ENCODE peak calls at places on chromosomes 2 and 18, in six cellular contexts. One of them, this sample, is unnamed.

GRCh38 chr2:42931147-42931817 is 138.9 kb upstream of the HAAO start:
- DNase-seq in GM12891: no peak
- DNase-seq in H1: peak; percentile 33
- DNase-seq in GM12878: no peak
- DNase-seq in HepG2: peak; percentile 64
- DNase-seq in K562: no peak
- DNase-seq in this sample: no peak

GRCh38 chr2:112706170-112706664 is 14.6 kb upstream of the NT5DC4 start:
- DNase-seq in GM12878: peak; percentile 64
- DNase-seq in K562: peak; percentile 94
- DNase-seq in GM12891: no peak
- DNase-seq in H1: no peak
- DNase-seq in HepG2: no peak
- DNase-seq in this sample: no peak

GRCh38 chr2:113228351-113228750 is 50.4 kb downstream of the PAX8 start:
- DNase-seq in HepG2: no peak
- DNase-seq in K562: no peak
- DNase-seq in GM12891: no peak
- DNase-seq in GM12878: no peak
- DNase-seq in H1: no peak
- DNase-seq in this sample: no peak

GRCh38 chr2:230077851-230078547 is 9.3 kb upstream of the SLC16A14 start:
- DNase-seq in HepG2: no peak
- DNase-seq in GM12878: no peak
- DNase-seq in H1: no peak
- DNase-seq in K562: no peak
- DNase-seq in GM12891: no peak
- DNase-seq in this sample: no peak

GRCh38 chr18:46320928-46321855 is 217.0 kb downstream of the HAUS1 start:
- DNase-seq in GM12878: no peak
- DNase-seq in GM12891: no peak
- DNase-seq in HepG2: no peak
- DNase-seq in K562: no peak
- DNase-seq in H1: no peak
- DNase-seq in this sample: no peak

GRCh38 chr2:175167076-175167791 is 769 bp downstream of the ATF2 start:
- DNase-seq in H1: no peak
- DNase-seq in GM12891: no peak
- DNase-seq in GM12878: no peak
- DNase-seq in K562: peak; percentile 44
- DNase-seq in HepG2: peak; percentile 40
- DNase-seq in this sample: no peak

GRCh38 chr2:37654419-37654818 is 17.0 kb downstream of the CDC42EP3 start:
- DNase-seq in K562: no peak
- DNase-seq in HepG2: no peak
- DNase-seq in GM12878: no peak
- DNase-seq in H1: no peak
- DNase-seq in GM12891: no peak
- DNase-seq in this sample: no peak

GRCh38 chr2:118902279-118903028 is 39.5 kb upstream of the MARCO start:
- DNase-seq in K562: no peak
- DNase-seq in GM12878: no peak
- DNase-seq in H1: no peak
- DNase-seq in GM12891: no peak
- DNase-seq in HepG2: no peak
- DNase-seq in this sample: no peak

GRCh38 chr2:109533823-109534222 is 79.9 kb downstream of the SEPTIN10 start:
- DNase-seq in K562: no peak
- DNase-seq in GM12891: no peak
- DNase-seq in HepG2: no peak
- DNase-seq in H1: no peak
- DNase-seq in GM12878: no peak
- DNase-seq in this sample: no peak

GRCh38 chr18:49865401-49865800 is 52.1 kb upstream of the ACAA2 start:
- DNase-seq in K562: no peak
- DNase-seq in HepG2: no peak
- DNase-seq in GM12891: no peak
- DNase-seq in H1: no peak
- DNase-seq in GM12878: no peak
- DNase-seq in this sample: no peak

GRCh38 chr2:186129767-186130581 is 356.1 kb upstream of the ZC3H15 start:
- DNase-seq in K562: no peak
- DNase-seq in HepG2: peak; percentile 75
- DNase-seq in GM12891: no peak
- DNase-seq in GM12878: no peak
- DNase-seq in H1: no peak
- DNase-seq in this sample: no peak

GRCh38 chr2:56239437-56239836 is 55.6 kb downstream of the CCDC85A start:
- DNase-seq in HepG2: no peak
- DNase-seq in K562: no peak
- DNase-seq in GM12891: no peak
- DNase-seq in H1: no peak
- DNase-seq in GM12878: no peak
- DNase-seq in this sample: no peak

GRCh38 chr2:165791811-165792454 is 2.1 kb downstream of the GALNT3 start:
- DNase-seq in GM12891: no peak
- DNase-seq in HepG2: no peak
- DNase-seq in H1: no peak
- DNase-seq in K562: no peak
- DNase-seq in GM12878: no peak
- DNase-seq in this sample: no peak

GRCh38 chr2:75558786-75559428 is 1.8 kb downstream of the EVA1A start:
- DNase-seq in H1: no peak
- DNase-seq in HepG2: no peak
- DNase-seq in GM12891: no peak
- DNase-seq in K562: no peak
- DNase-seq in GM12878: no peak
- DNase-seq in this sample: no peak

GRCh38 chr2:218895758-218896500 is 15.3 kb downstream of the WNT10A start:
- DNase-seq in GM12891: no peak
- DNase-seq in HepG2: no peak
- DNase-seq in GM12878: peak; percentile 60
- DNase-seq in K562: no peak
- DNase-seq in H1: no peak
- DNase-seq in this sample: no peak

GRCh38 chr2:145601306-145601925 is 1081.5 kb upstream of the ZEB2 start:
- DNase-seq in HepG2: no peak
- DNase-seq in GM12891: no peak
- DNase-seq in GM12878: no peak
- DNase-seq in K562: no peak
- DNase-seq in H1: no peak
- DNase-seq in this sample: no peak

GRCh38 chr2:188414869-188415753 is 123.4 kb downstream of the GULP1 start:
- DNase-seq in GM12891: no peak
- DNase-seq in H1: no peak
- DNase-seq in HepG2: no peak
- DNase-seq in K562: no peak
- DNase-seq in GM12878: no peak
- DNase-seq in this sample: no peak

GRCh38 chr18:62863629-62864028 is 148.3 kb downstream of the PHLPP1 start:
- DNase-seq in HepG2: no peak
- DNase-seq in GM12878: no peak
- DNase-seq in K562: no peak
- DNase-seq in GM12891: no peak
- DNase-seq in H1: no peak
- DNase-seq in this sample: no peak

GRCh38 chr2:134919360-134920210 is 963 bp downstream of the CCNT2 start:
- DNase-seq in H1: no peak
- DNase-seq in GM12891: no peak
- DNase-seq in K562: no peak
- DNase-seq in HepG2: no peak
- DNase-seq in GM12878: no peak
- DNase-seq in this sample: peak; percentile 6

GRCh38 chr2:100870652-100871531 is 51.0 kb downstream of the NPAS2 start:
- DNase-seq in GM12878: no peak
- DNase-seq in K562: no peak
- DNase-seq in HepG2: peak; percentile 80
- DNase-seq in H1: no peak
- DNase-seq in GM12891: no peak
- DNase-seq in this sample: no peak

GRCh38 chr2:209431701-209432100 is 7.9 kb downstream of the MAP2 start:
- DNase-seq in H1: no peak
- DNase-seq in GM12878: no peak
- DNase-seq in HepG2: no peak
- DNase-seq in GM12891: no peak
- DNase-seq in K562: no peak
- DNase-seq in this sample: no peak

GRCh38 chr18:79924814-79925655 is 26.4 kb downstream of the SLC66A2 start:
- DNase-seq in GM12878: no peak
- DNase-seq in H1: no peak
- DNase-seq in HepG2: no peak
- DNase-seq in GM12891: no peak
- DNase-seq in K562: no peak
- DNase-seq in this sample: no peak

GRCh38 chr2:102618452-102619413 is 620 bp upstream of the SLC9A2 start:
- DNase-seq in H1: no peak
- DNase-seq in GM12891: no peak
- DNase-seq in K562: peak; percentile 78
- DNase-seq in GM12878: no peak
- DNase-seq in HepG2: no peak
- DNase-seq in this sample: no peak

GRCh38 chr2:237629739-237630138 is 2.4 kb downstream of the LRRFIP1 start:
- DNase-seq in H1: no peak
- DNase-seq in K562: no peak
- DNase-seq in GM12878: no peak
- DNase-seq in GM12891: no peak
- DNase-seq in HepG2: no peak
- DNase-seq in this sample: no peak

GRCh38 chr2:74549685-74549971 is 4.1 kb downstream of the LOXL3 start:
- DNase-seq in GM12878: no peak
- DNase-seq in HepG2: no peak
- DNase-seq in K562: no peak
- DNase-seq in GM12891: no peak
- DNase-seq in H1: no peak
- DNase-seq in this sample: no peak

DNA sequence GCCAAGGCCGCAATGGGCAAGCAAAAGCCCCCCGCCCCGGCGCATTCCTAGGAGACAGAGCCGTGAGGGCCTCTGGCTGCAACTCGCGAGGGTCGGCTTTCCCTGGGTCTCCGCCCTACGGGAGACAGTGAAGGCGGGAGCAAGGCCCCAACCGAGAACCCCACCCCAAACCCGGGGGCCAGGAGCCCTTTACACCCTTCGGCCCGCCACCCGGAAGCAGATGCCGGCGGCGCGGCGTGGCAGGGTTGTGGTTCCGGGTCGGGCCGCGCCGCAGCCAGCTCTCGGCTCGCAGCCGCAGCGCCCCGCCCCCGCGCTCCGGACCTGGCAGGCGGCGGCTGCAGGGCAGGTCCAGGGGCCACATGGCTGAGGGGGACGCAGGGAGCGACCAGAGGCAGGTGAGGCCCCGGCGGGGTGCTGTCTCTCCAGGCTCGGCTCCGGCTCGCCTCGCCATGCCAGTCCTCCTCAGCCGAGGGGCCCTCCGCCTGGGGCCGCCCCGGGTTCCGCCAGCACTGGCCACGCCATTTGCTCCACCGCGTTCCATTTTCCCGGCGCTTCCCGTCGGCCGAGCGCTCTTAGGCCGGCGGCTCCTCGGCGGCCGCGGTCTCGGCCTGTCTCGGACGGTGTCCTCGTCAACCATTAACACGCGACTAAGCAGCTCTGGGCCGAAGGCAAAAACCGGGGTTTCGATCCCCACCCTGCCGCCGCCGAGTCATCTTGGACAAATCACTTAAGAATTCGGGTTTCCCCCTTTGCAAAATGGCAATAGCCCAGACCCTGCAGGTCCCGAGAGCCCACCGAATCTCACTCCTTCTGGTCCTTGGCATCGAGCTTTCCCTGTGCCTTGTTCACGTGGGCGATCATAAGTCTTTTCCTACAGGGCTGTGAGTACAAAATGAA is at the start of gene IMPACT:
- DNase-seq in GM12891: peak; percentile 45
- DNase-seq in H1: peak; percentile 81
- DNase-seq in K562: peak; percentile 93
- DNase-seq in HepG2: peak; percentile 38
- DNase-seq in GM12878: no peak
- DNase-seq in this sample: peak; percentile 39
- TF ChIP-seq POLR2A in GM12891: no peak
- TF ChIP-seq POLR2A in H1: peak; percentile 73
- TF ChIP-seq POLR2A in K562: peak; percentile 72
- TF ChIP-seq POLR2A in HepG2: peak; percentile 55
- TF ChIP-seq POLR2A in GM12878: peak; percentile 66
- TF ChIP-seq POLR2A in this sample: no peak

GRCh38 chr18:22102948-22103663 is 66.3 kb upstream of the GATA6 start:
- DNase-seq in K562: no peak
- DNase-seq in H1: no peak
- DNase-seq in GM12878: no peak
- DNase-seq in GM12891: no peak
- DNase-seq in HepG2: no peak
- DNase-seq in this sample: no peak
- TF ChIP-seq TAF1 in K562: no peak
- TF ChIP-seq TAF1 in H1: no peak
- TF ChIP-seq TAF1 in GM12878: no peak
- TF ChIP-seq TAF1 in GM12891: no peak
- TF ChIP-seq TAF1 in HepG2: no peak
- TF ChIP-seq TAF1 in this sample: no peak

GRCh38 chr18:10184776-10185175 is 269.7 kb upstream of the APCDD1 start:
- DNase-seq in HepG2: no peak
- DNase-seq in GM12878: no peak
- DNase-seq in GM12891: no peak
- DNase-seq in H1: no peak
- DNase-seq in K562: no peak
- DNase-seq in this sample: no peak
- TF ChIP-seq POLR2A in HepG2: no peak
- TF ChIP-seq POLR2A in GM12878: no peak
- TF ChIP-seq POLR2A in GM12891: no peak
- TF ChIP-seq POLR2A in H1: no peak
- TF ChIP-seq POLR2A in K562: no peak
- TF ChIP-seq POLR2A in this sample: no peak

GRCh38 chr18:56812674-56813073 is 161.5 kb downstream of the WDR7 start:
- DNase-seq in K562: no peak
- DNase-seq in H1: no peak
- DNase-seq in GM12878: no peak
- DNase-seq in HepG2: no peak
- DNase-seq in GM12891: no peak
- DNase-seq in this sample: no peak

GRCh38 chr18:56815926-56816325 is 164.8 kb downstream of the WDR7 start:
- DNase-seq in K562: no peak
- DNase-seq in HepG2: peak; percentile 48
- DNase-seq in H1: no peak
- DNase-seq in GM12891: no peak
- DNase-seq in GM12878: no peak
- DNase-seq in this sample: no peak
- TF ChIP-seq TAF1 in K562: no peak
- TF ChIP-seq TAF1 in HepG2: no peak
- TF ChIP-seq TAF1 in H1: no peak
- TF ChIP-seq TAF1 in GM12891: no peak
- TF ChIP-seq TAF1 in GM12878: no peak
- TF ChIP-seq TAF1 in this sample: no peak